ENCODE peak calls at places on chromosome 3, in nine cellular contexts. Z is brain microvascular endothelial cell; H is stimulated activated CD4-positive, alpha-beta T cell treated with anti-CD3 and anti-CD28 coated beads, Interleukin-2, amount 100 ng/mL, for 4 hours; M is T-helper 2 cell; O is lung; V is esophagus muscularis mucosa; K is naive thymus-derived CD4-positive, alpha-beta T cell; L is fibroblast of the aortic adventitia; B is RPMI7951. E is an unnamed sample.

GRCh38 chr3:22893001-22893400 is 310.1 kb upstream of the UBE2E2 start:
- DNase-seq in Z (no peak), H (no peak), M (no peak), O (no peak), V (no peak), K (no peak), L (no peak), B (no peak), E (no peak)

GRCh38 chr3:78846688-78847087 is 921.1 kb downstream of the ROBO1 start:
- DNase-seq in Z (peak; percentile 36), H (no peak), M (no peak), O (no peak), V (no peak), K (no peak), L (peak; percentile 67), B (peak; percentile 71), E (no peak)

GRCh38 chr3:64708456-64708855 is 20.7 kb upstream of the ADAMTS9 start:
- DNase-seq in Z (no peak), H (no peak), M (no peak), O (no peak), V (no peak), K (no peak), L (no peak), B (no peak), E (no peak)

GRCh38 chr3:18712713-18713575 is 287.8 kb upstream of the SATB1 start:
- DNase-seq in Z (no peak), H (no peak), M (no peak), O (no peak), V (no peak), K (peak; percentile 65), L (no peak), B (no peak), E (no peak)

GRCh38 chr3:127035672-127036071 is 52.8 kb downstream of the PLXNA1 start:
- DNase-seq in Z (peak; percentile 86), H (no peak), M (no peak), O (peak; percentile 82), V (no peak), K (no peak), L (peak; percentile 82), B (peak; percentile 78), E (no peak)

GRCh38 chr3:178507507-178508442 is 28.5 kb upstream of the KCNMB2 start:
- DNase-seq in Z (no peak), H (no peak), M (no peak), O (no peak), V (no peak), K (no peak), L (no peak), B (no peak), E (no peak)

GRCh38 chr3:179071161-179071568 is 444 bp downstream of the ZMAT3 start:
- DNase-seq in Z (peak; percentile 25), H (peak; percentile 61), M (peak; percentile 53), O (no peak), V (no peak), K (peak; percentile 52), L (peak; percentile 50), B (no peak), E (peak; percentile 48)

GRCh38 chr3:38125305-38126120 is 11.4 kb downstream of the ACAA1 start:
- DNase-seq in Z (no peak), H (no peak), M (no peak), O (peak; percentile 22), V (no peak), K (no peak), L (no peak), B (no peak), E (no peak)

GRCh38 chr3:72492240-72492639 is 356.0 kb downstream of the SHQ1 start:
- DNase-seq in Z (peak; percentile 91), H (no peak), M (no peak), O (peak; percentile 51), V (no peak), K (no peak), L (peak; percentile 97), B (peak; percentile 99), E (no peak)

GRCh38 chr3:66350601-66351000 is 129.8 kb downstream of the SLC25A26 start:
- DNase-seq in Z (no peak), H (no peak), M (no peak), O (no peak), V (no peak), K (no peak), L (peak; percentile 32), B (no peak), E (no peak)

GRCh38 chr3:194715022-194715800 is 29.5 kb downstream of the FAM43A start:
- DNase-seq in Z (peak; percentile 65), H (no peak), M (peak; percentile 71), O (no peak), V (no peak), K (no peak), L (no peak), B (peak; percentile 32), E (no peak)

GRCh38 chr3:48408823-48409281 is 21.0 kb downstream of the PLXNB1 start:
- DNase-seq in Z (no peak), H (no peak), M (no peak), O (no peak), V (no peak), K (no peak), L (no peak), B (no peak), E (no peak)

GRCh38 chr3:33047842-33048834 is 48.8 kb downstream of the GLB1 start:
- DNase-seq in Z (no peak), H (no peak), M (peak; percentile 81), O (no peak), V (no peak), K (peak; percentile 89), L (no peak), B (no peak), E (no peak)

GRCh38 chr3:112736802-112737566 is 96.0 kb upstream of the CCDC80 start:
- DNase-seq in Z (no peak), H (no peak), M (no peak), O (no peak), V (no peak), K (peak; percentile 62), L (no peak), B (no peak), E (no peak)

GRCh38 chr3:2156244-2156847 is 57.7 kb downstream of the CNTN4 start:
- DNase-seq in Z (no peak), H (no peak), M (no peak), O (no peak), V (no peak), K (no peak), L (no peak), B (no peak), E (no peak)

GRCh38 chr3:59759298-59760169 is 709.7 kb upstream of the CFAP20DC start:
- DNase-seq in Z (no peak), H (no peak), M (no peak), O (no peak), V (no peak), K (no peak), L (no peak), B (peak; percentile 47), E (no peak)

GRCh38 chr3:23489338-23490158 is 286.4 kb downstream of the UBE2E2 start:
- DNase-seq in Z (no peak), H (no peak), M (no peak), O (no peak), V (no peak), K (no peak), L (no peak), B (peak; percentile 20), E (no peak)

GRCh38 chr3:193095366-193095765 is 145.7 kb upstream of the PLAAT1 start:
- DNase-seq in Z (no peak), H (no peak), M (no peak), O (no peak), V (no peak), K (no peak), L (no peak), B (peak; percentile 5), E (no peak)

GRCh38 chr3:52361893-52362292 is 45.8 kb downstream of the DNAH1 start:
- DNase-seq in Z (no peak), H (no peak), M (no peak), O (no peak), V (no peak), K (no peak), L (no peak), B (no peak), E (no peak)

GRCh38 chr3:108008106-108008505 is 82.7 kb downstream of the CD47 start:
- DNase-seq in Z (no peak), H (no peak), M (no peak), O (no peak), V (no peak), K (no peak), L (no peak), B (peak; percentile 21), E (no peak)

GRCh38 chr3:53130179-53131135 is at the start of gene RFT1:
- DNase-seq in Z (peak; percentile 98), H (peak; percentile 95), M (peak; percentile 94), O (peak; percentile 98), V (peak; percentile 100), K (peak; percentile 96), L (peak; percentile 95), B (peak; percentile 96), E (peak; percentile 48)

GRCh38 chr3:59749291-59749690 is 699.5 kb upstream of the CFAP20DC start:
- DNase-seq in Z (no peak), H (no peak), M (no peak), O (no peak), V (no peak), K (no peak), L (peak; percentile 4), B (no peak), E (no peak)

GRCh38 chr3:126152458-126152857 is 27.9 kb downstream of the ALDH1L1 start:
- DNase-seq in Z (no peak), H (no peak), M (no peak), O (no peak), V (peak; percentile 39), K (no peak), L (no peak), B (no peak), E (no peak)

GRCh38 chr3:188220988-188221818 is 67.2 kb downstream of the LPP start:
- DNase-seq in Z (peak; percentile 87), H (no peak), M (no peak), O (no peak), V (peak; percentile 96), K (no peak), L (no peak), B (peak; percentile 46), E (no peak)

GRCh38 chr3:189652042-189652441 is 20.9 kb downstream of the TP63 start:
- DNase-seq in Z (peak; percentile 14), H (no peak), M (no peak), O (no peak), V (no peak), K (no peak), L (no peak), B (peak; percentile 43), E (no peak)

GRCh38 chr3:164533275-164533674 is 545.0 kb downstream of the SI start:
- DNase-seq in Z (no peak), H (no peak), M (no peak), O (no peak), V (no peak), K (no peak), L (no peak), B (no peak), E (no peak)

GRCh38 chr3:53328750-53329149 is 18.6 kb downstream of the DCP1A start:
- DNase-seq in Z (no peak), H (no peak), M (no peak), O (no peak), V (no peak), K (no peak), L (peak; percentile 59), B (no peak), E (no peak)

GRCh38 chr3:123287962-123288302 is 86.2 kb downstream of the SEC22A start:
- DNase-seq in Z (no peak), H (no peak), M (no peak), O (no peak), V (no peak), K (no peak), L (no peak), B (no peak), E (no peak)